ENCODE peak calls at places on chromosomes 6 and 20, in eight cellular contexts. L, N, D, S, U, H, K and O are unnamed samples.

GRCh38 chr6:37088897-37089296 is 81.1 kb upstream of the PIM1 start:
- DNase-seq in S (no peak), U (no peak), K (no peak), N (no peak), D (no peak), L (no peak), H (peak), O (no peak)

GRCh38 chr20:6705920-6706500 is 61.5 kb upstream of the BMP2 start:
- DNase-seq in D (no peak), U (no peak), L (no peak), N (no peak), H (no peak), S (no peak), K (no peak), O (no peak)

GRCh38 chr20:37890108-37890507 is 12.8 kb upstream of the VSTM2L start:
- DNase-seq in D (no peak), L (no peak), N (no peak), U (no peak), S (no peak), K (no peak), H (no peak), O (no peak)

GRCh38 chr6:129671442-129672344 is 38.3 kb downstream of the ARHGAP18 start:
- DNase-seq in N (no peak), S (peak), H (no peak), U (peak), D (no peak), K (peak), L (no peak), O (no peak)

GRCh38 chr20:48733296-48733790 is 94.5 kb downstream of the PREX1 start:
- DNase-seq in S (no peak), L (no peak), N (no peak), D (peak), U (no peak), H (peak), K (no peak), O (no peak)

GRCh38 chr6:164247106-164247505 is 832.6 kb downstream of the QKI start:
- DNase-seq in H (no peak), D (no peak), N (no peak), L (no peak), K (no peak), S (no peak), U (no peak), O (no peak)

GRCh38 chr20:10453241-10453640 is 18.1 kb downstream of the SLX4IP start:
- DNase-seq in U (no peak), N (no peak), S (no peak), K (no peak), H (no peak), L (no peak), D (no peak), O (no peak)

GRCh38 chr6:11586574-11586973 is 49.0 kb downstream of the TMEM170B start:
- DNase-seq in D (no peak), H (peak), N (no peak), U (no peak), S (no peak), L (no peak), K (no peak), O (no peak)

GRCh38 chr6:142489722-142490610 is 188.2 kb downstream of the ADGRG6 start:
- DNase-seq in D (no peak), U (no peak), L (no peak), N (no peak), K (no peak), S (no peak), H (no peak), O (no peak)

GRCh38 chr6:34386316-34387137 is 5.9 kb downstream of the NUDT3 start:
- DNase-seq in U (no peak), D (no peak), S (no peak), H (peak), K (no peak), L (no peak), N (no peak), O (no peak)

GRCh38 chr20:49384437-49385434 is 97.7 kb downstream of the KCNB1 start:
- DNase-seq in K (peak), H (peak), S (peak), L (peak), D (peak), U (peak), N (peak), O (peak)

GRCh38 chr6:4055420-4056041 is 23.4 kb downstream of the FAM217A start:
- DNase-seq in U (no peak), H (peak), D (no peak), N (no peak), L (peak), S (no peak), K (no peak), O (no peak)

GRCh38 chr6:142013875-142014495 is 118.7 kb upstream of the GJE1 start:
- DNase-seq in N (no peak), L (no peak), K (no peak), D (no peak), H (no peak), S (no peak), U (no peak), O (no peak)